ENCODE peak calls at places on chromosomes 13 and 19, in eight cellular contexts. R is tibial artery, T is Peyer's patch, Y is transverse colon, G is breast epithelium, X is psoas muscle, I is SK-N-SH, P is A549. D is an unnamed sample. For H3K4me1, the result is how much of the 10 kb centered on the place peaks cover.

GRCh38 chr19:54178581-54179261 is 5.8 kb upstream of the TMC4 start:
- DNase-seq in R (no peak), T (no peak), X (peak), Y (no peak), P (no peak), I (peak), G (no peak), D (peak)

GRCh38 chr19:32498641-32499200 is 82.3 kb upstream of the PDCD5 start:
- DNase-seq in X (no peak), R (no peak), G (no peak), I (no peak), P (no peak), Y (no peak), T (no peak), D (peak)

GRCh38 chr19:52993342-52994178 is 20.2 kb upstream of the ERVV-1 start:
- DNase-seq in T (peak), G (peak), P (peak), R (peak), X (peak), I (peak), Y (peak), D (peak)

GRCh38 chr19:18504886-18505610 is 16.8 kb downstream of the ELL start:
- DNase-seq in I (no peak), P (no peak), R (no peak), X (no peak), Y (peak), T (no peak), G (no peak), D (no peak)

GRCh38 chr19:50705422-50706019 is 14.1 kb downstream of the SHANK1 start:
- DNase-seq in P (peak), G (no peak), Y (no peak), T (no peak), I (peak), X (no peak), R (no peak), D (no peak)

GRCh38 chr13:83151308-83151660 is 731.0 kb downstream of the SLITRK1 start:
- DNase-seq in X (no peak), T (no peak), Y (no peak), G (no peak), I (no peak), R (no peak), P (no peak), D (no peak)

GRCh38 chr13:73325351-73326214 is 266.8 kb downstream of the KLF5 start:
- DNase-seq in I (no peak), X (no peak), T (no peak), R (no peak), Y (peak), P (peak), G (no peak), D (no peak)

GRCh38 chr19:5257155-5258045 is 83.2 kb downstream of the PTPRS start:
- DNase-seq in Y (no peak), I (no peak), T (no peak), P (no peak), X (no peak), G (no peak), R (no peak), D (no peak)

GRCh38 chr19:38210458-38210987 is 13.5 kb downstream of the DPF1 start:
- DNase-seq in I (peak), P (no peak), T (no peak), Y (peak), X (peak), R (no peak), G (no peak), D (no peak)

GRCh38 chr19:33304760-33305647 is 2.7 kb upstream of the CEBPA start:
- DNase-seq in Y (peak), R (no peak), I (no peak), X (no peak), G (peak), T (no peak), P (peak), D (no peak)

GRCh38 chr19:588093-588742 is 1.5 kb upstream of the HCN2 start:
- DNase-seq in Y (peak), I (peak), T (peak), G (peak), X (peak), R (no peak), P (peak), D (peak)

GRCh38 chr13:37241786-37242185 is 136.3 kb upstream of the CSNK1A1L start:
- DNase-seq in I (no peak), X (no peak), Y (no peak), G (no peak), P (no peak), R (no peak), T (no peak), D (no peak)

GRCh38 chr19:589693-590395 is at the start of gene HCN2:
- DNase-seq in I (peak), R (no peak), T (no peak), X (no peak), P (no peak), G (no peak), Y (no peak), D (no peak)

GRCh38 chr13:28337196-28338045 is 157.5 kb downstream of the FLT1 start:
- DNase-seq in Y (no peak), G (no peak), P (no peak), T (no peak), X (no peak), I (no peak), R (no peak), D (no peak)

GRCh38 chr19:46494115-46494935 is 1.3 kb downstream of the PNMA8B start:
- DNase-seq in Y (no peak), R (no peak), T (no peak), G (no peak), X (peak), I (no peak), P (no peak), D (no peak)

GRCh38 chr13:78194904-78195639 is 276.4 kb upstream of the EDNRB start:
- DNase-seq in I (no peak), P (no peak), Y (no peak), G (no peak), T (no peak), X (no peak), R (no peak), D (no peak)

GRCh38 chr19:1420590-1420989 is 13.2 kb downstream of the DAZAP1 start:
- DNase-seq in I (no peak), R (no peak), Y (no peak), T (no peak), X (no peak), G (no peak), P (no peak), D (no peak)

GRCh38 chr19:33064778-33065550 is at the start of gene RHPN2:
- DNase-seq in G (peak), P (peak), T (peak), Y (peak), I (peak), X (peak), R (no peak), D (no peak)

GRCh38 chr19:1756264-1756663 is 3.0 kb downstream of the ONECUT3 start:
- DNase-seq in G (no peak), Y (no peak), T (no peak), I (no peak), P (no peak), X (no peak), R (no peak), D (no peak)

GRCh38 chr19:15247107-15248014 is 15.1 kb upstream of the EPHX3 start:
- DNase-seq in I (no peak), T (no peak), R (no peak), X (no peak), G (no peak), P (no peak), Y (no peak), D (no peak)

GRCh38 chr19:15244808-15245207 is 12.6 kb upstream of the EPHX3 start:
- DNase-seq in I (no peak), P (no peak), R (no peak), X (no peak), Y (no peak), G (no peak), T (no peak), D (no peak)

GRCh38 chr19:15245370-15246197 is 13.3 kb upstream of the EPHX3 start:
- DNase-seq in Y (no peak), R (no peak), T (no peak), G (no peak), X (no peak), P (no peak), I (no peak), D (no peak)

GRCh38 chr19:15244106-15244803 is 12.0 kb upstream of the EPHX3 start:
- DNase-seq in I (no peak), X (no peak), Y (no peak), R (no peak), T (no peak), P (no peak), G (no peak), D (no peak)

DNA sequence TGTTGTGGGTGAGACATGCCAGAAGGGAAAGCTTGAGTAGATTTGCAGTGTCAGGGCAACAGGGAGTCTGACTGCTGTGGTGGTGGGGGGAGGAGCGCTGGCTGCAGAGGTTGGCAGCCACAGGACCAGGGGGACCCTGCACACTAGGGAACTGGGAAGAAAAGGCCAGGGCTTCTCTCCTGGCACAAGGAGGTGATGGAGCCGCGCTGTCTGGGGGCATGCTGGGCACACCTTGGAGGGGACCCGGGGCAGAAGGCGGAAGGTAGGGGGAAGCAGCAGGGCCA is 13.9 kb upstream of the EPHX3 start:
- DNase-seq in I (no peak), Y (no peak), G (no peak), P (no peak), X (no peak), T (no peak), R (no peak), D (no peak)
- H3K4me1 ChIP-seq in I (under half), Y (under half), G (under half), P (under half), X (half or more), T (under half), R (half or more), D (under half)

DNA sequence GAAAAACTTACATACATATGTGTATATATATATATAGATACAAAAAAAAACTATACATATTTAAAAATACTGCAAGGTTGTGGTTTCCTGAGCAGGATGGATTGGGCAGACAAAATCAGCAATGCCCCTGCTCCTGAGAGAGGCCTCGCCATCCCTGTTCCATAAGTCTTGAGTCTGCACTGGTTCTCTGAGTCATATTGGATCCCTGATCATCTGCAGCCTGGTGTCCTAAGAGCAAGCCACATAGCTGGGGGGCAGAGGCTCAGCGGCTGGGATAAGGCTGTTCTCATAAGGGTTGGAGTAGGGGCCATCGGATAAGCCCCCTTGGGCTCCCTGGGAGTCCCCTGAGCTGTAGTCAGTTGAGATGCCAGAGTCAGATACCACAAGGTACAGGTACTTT is 3.3 kb downstream of the SWSAP1 start:
- DNase-seq in P (no peak), G (no peak), X (no peak), R (no peak), T (no peak), I (no peak), Y (no peak), D (no peak)
- H3K27ac ChIP-seq in P (peak), G (no peak), X (no peak), R (peak), T (no peak), I (peak), Y (peak), D (no peak)

DNA sequence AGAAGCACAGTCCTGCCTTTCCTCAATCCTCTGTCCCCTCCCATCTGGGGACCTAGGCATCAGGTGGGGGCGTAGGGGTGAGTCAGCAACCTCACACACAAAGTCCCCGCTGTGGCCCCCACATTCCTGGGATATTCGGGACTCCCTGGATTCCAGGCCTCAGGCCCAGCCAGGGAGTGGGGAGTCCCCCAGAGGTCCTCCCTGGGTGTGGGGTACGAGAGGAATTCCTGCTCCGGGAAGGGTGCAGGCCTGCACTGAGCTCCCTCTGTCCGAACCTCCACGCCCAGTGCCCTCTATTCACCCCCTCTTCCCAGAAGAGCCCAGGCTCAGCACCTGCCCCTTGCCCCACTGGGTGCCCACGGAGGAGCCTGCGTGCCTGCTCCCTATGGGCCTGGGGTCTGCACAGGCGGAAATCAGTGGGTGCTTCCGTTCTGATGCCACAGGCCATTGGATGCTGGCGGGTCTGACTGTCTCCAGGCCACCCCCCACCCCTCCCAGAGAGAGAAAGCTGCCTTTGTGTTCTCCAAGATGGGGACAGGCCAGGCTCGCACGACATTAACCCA is 3.4 kb downstream of the CADM4 start:
- DNase-seq in P (no peak), X (no peak), G (no peak), Y (no peak), T (no peak), R (no peak), I (no peak), D (no peak)
- H3K4me3 ChIP-seq in P (no peak), X (no peak), G (no peak), Y (no peak), T (no peak), R (no peak), I (no peak), D (no peak)

GRCh38 chr13:41059896-41060722 is 1.2 kb upstream of the WBP4 start:
- DNase-seq in G (peak), R (peak), T (peak), P (peak), Y (peak), X (peak), I (peak), D (peak)
- H3K4me1 ChIP-seq in G (under half), R (under half), T (under half), P (under half), Y (half or more), X (half or more), I (under half), D (under half)

DNA sequence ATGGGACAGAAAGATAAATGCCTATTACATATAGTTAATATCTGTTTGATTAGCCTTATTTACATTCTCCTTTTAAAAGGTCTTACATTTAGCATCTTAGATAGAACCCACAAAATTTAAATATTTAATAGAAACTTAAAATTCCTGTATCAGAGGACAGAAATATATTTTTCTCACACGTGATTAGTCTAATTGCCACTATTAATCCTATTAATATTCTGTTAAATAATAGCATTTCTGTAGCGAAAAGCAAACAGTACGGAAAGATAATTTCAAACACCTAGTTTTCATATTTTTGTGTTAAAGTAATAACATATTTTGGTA is 380 bp upstream of the ZNF30 start:
- DNase-seq in X (no peak), Y (no peak), P (no peak), I (no peak), G (no peak), R (no peak), T (no peak), D (no peak)
- H3K27ac ChIP-seq in X (peak), Y (peak), P (peak), I (peak), G (peak), R (peak), T (peak), D (no peak)